ENCODE peak calls at places on chromosomes 6 and 20, in four cellular contexts. M, V, N and L are unnamed samples.

GRCh38 chr20:1720226-1720625 is 62.6 kb upstream of the SIRPG start:
- DNase-seq in M (no peak), V (no peak), N (no peak), L (no peak)

GRCh38 chr6:41706876-41707564 is 28.4 kb downstream of the TFEB start:
- DNase-seq in M (peak; percentile 72), V (no peak), N (peak; percentile 62), L (peak; percentile 50)

GRCh38 chr6:76574746-76575145 is 502.3 kb upstream of the IMPG1 start:
- DNase-seq in M (no peak), V (no peak), N (no peak), L (no peak)

GRCh38 chr6:39835856-39836442 is 43.8 kb downstream of the DAAM2 start:
- DNase-seq in M (no peak), V (no peak), N (peak; percentile 31), L (no peak)

GRCh38 chr20:40416274-40416673 is 272.8 kb downstream of the MAFB start:
- DNase-seq in M (no peak), V (no peak), N (no peak), L (no peak)

GRCh38 chr6:139338845-139339244 is 35.6 kb downstream of the CITED2 start:
- DNase-seq in M (peak; percentile 59), V (no peak), N (peak; percentile 82), L (no peak)

GRCh38 chr6:150634641-150635292 is 35.1 kb downstream of the PLEKHG1 start:
- DNase-seq in M (no peak), V (no peak), N (no peak), L (no peak)

GRCh38 chr6:39665871-39666270 is 59.3 kb downstream of the KIF6 start:
- DNase-seq in M (no peak), V (no peak), N (no peak), L (no peak)

GRCh38 chr6:166251655-166252054 is 56.5 kb downstream of the PRR18 start:
- DNase-seq in M (no peak), V (no peak), N (no peak), L (no peak)

GRCh38 chr6:12241493-12242214 is 48.5 kb upstream of the EDN1 start:
- DNase-seq in M (no peak), V (no peak), N (no peak), L (no peak)

GRCh38 chr20:22379472-22379871 is 204.9 kb downstream of the FOXA2 start:
- DNase-seq in M (peak; percentile 56), V (no peak), N (peak; percentile 36), L (no peak)

GRCh38 chr20:51085761-51086160 is 62.9 kb upstream of the KCNG1 start:
- DNase-seq in M (no peak), V (no peak), N (no peak), L (no peak)

GRCh38 chr6:28003661-28004060 is 46.6 kb downstream of the OR2B6 start:
- DNase-seq in M (no peak), V (no peak), N (no peak), L (no peak)

GRCh38 chr6:89692256-89692655 is 53.7 kb upstream of the LYRM2 start:
- DNase-seq in M (no peak), V (no peak), N (no peak), L (no peak)

GRCh38 chr6:137827411-137827940 is 39.6 kb upstream of the TNFAIP3 start:
- DNase-seq in M (no peak), V (no peak), N (no peak), L (no peak)

GRCh38 chr6:53107091-53107490 is 41.5 kb downstream of the GCM1 start:
- DNase-seq in M (peak; percentile 27), V (no peak), N (peak; percentile 8), L (no peak)

GRCh38 chr6:56637640-56638039 is 5.0 kb downstream of the DST start:
- DNase-seq in M (peak; percentile 65), V (no peak), N (peak; percentile 90), L (no peak)

GRCh38 chr6:5066456-5067093 is 18.6 kb upstream of the PPP1R3G start:
- DNase-seq in M (no peak), V (no peak), N (no peak), L (no peak)

GRCh38 chr20:9270831-9271230 is 201.9 kb downstream of the PLCB4 start:
- DNase-seq in M (peak; percentile 85), V (no peak), N (peak; percentile 72), L (no peak)

GRCh38 chr6:43219814-43220213 is 9.5 kb downstream of the DNPH1 start:
- DNase-seq in M (no peak), V (no peak), N (no peak), L (no peak)

GRCh38 chr20:3805594-3806264 is 9.6 kb downstream of the CDC25B start:
- DNase-seq in M (peak; percentile 76), V (no peak), N (peak; percentile 67), L (no peak)

GRCh38 chr6:223136-223535 is 69.2 kb upstream of the DUSP22 start:
- DNase-seq in M (no peak), V (no peak), N (no peak), L (no peak)

GRCh38 chr6:452301-453067 is 60.9 kb downstream of the IRF4 start:
- DNase-seq in M (no peak), V (no peak), N (no peak), L (no peak)

GRCh38 chr20:49603209-49603627 is 35.3 kb upstream of the PTGIS start:
- DNase-seq in M (peak; percentile 68), V (no peak), N (peak; percentile 72), L (no peak)

GRCh38 chr6:57224769-57225515 is 2.8 kb upstream of the RAB23 start:
- DNase-seq in M (peak; percentile 73), V (no peak), N (peak; percentile 69), L (no peak)

GRCh38 chr20:51531141-51531710 is 11.3 kb downstream of the NFATC2 start:
- DNase-seq in M (no peak), V (no peak), N (no peak), L (peak; percentile 80)

GRCh38 chr20:37456948-37457347 is 64.1 kb upstream of the NNAT start:
- DNase-seq in M (no peak), V (no peak), N (no peak), L (no peak)

GRCh38 chr20:45969712-45970634 is 2.0 kb downstream of the ZNF335 start:
- DNase-seq in M (peak; percentile 67), V (no peak), N (peak; percentile 77), L (no peak)